ENCODE peak calls at places on chromosomes 3 and 15, in four cellular contexts. X is ovary, V is tibial artery, K is mesendoderm. J is an unnamed sample.

GRCh38 chr3:191026746-191027145 is 164.3 kb upstream of the GMNC start:
- DNase-seq in X (no peak), V (no peak), K (no peak), J (no peak)

GRCh38 chr3:12458901-12459300 is 25.4 kb upstream of the TSEN2 start:
- DNase-seq in X (no peak), V (no peak), K (no peak), J (no peak)

GRCh38 chr3:31819441-31819840 is 161.6 kb downstream of the OSBPL10 start:
- DNase-seq in X (no peak), V (no peak), K (no peak), J (no peak)

GRCh38 chr3:188956839-188957489 is 214.8 kb upstream of the TPRG1 start:
- DNase-seq in X (peak), V (no peak), K (peak), J (peak)

GRCh38 chr15:80179025-80179759 is 26.4 kb downstream of the FAH start:
- DNase-seq in X (no peak), V (no peak), K (no peak), J (peak)

GRCh38 chr15:52183562-52184173 is 7.5 kb downstream of the GNB5 start:
- DNase-seq in X (peak), V (no peak), K (peak), J (peak)

GRCh38 chr15:61099030-61099800 is 129.9 kb downstream of the RORA start:
- DNase-seq in X (no peak), V (no peak), K (no peak), J (peak)

GRCh38 chr3:108175352-108175751 is 46.9 kb downstream of the IFT57 start:
- DNase-seq in X (no peak), V (no peak), K (no peak), J (no peak)

GRCh38 chr3:186427627-186428026 is 65.6 kb upstream of the DGKG start:
- DNase-seq in X (no peak), V (no peak), K (peak), J (peak)

GRCh38 chr3:54891540-54891897 is 36.3 kb downstream of the LRTM1 start:
- DNase-seq in X (peak), V (peak), K (peak), J (peak)

GRCh38 chr3:100040446-100040845 is 73.9 kb downstream of the FILIP1L start:
- DNase-seq in X (peak), V (no peak), K (no peak), J (no peak)

GRCh38 chr3:24963762-24964625 is 464.1 kb upstream of the RARB start:
- DNase-seq in X (no peak), V (no peak), K (peak), J (peak)

GRCh38 chr3:52070724-52071621 is 14.6 kb upstream of the DUSP7 start:
- DNase-seq in X (no peak), V (peak), K (no peak), J (no peak)

GRCh38 chr15:91861223-91861622 is 7.7 kb downstream of the SLCO3A1 start:
- DNase-seq in X (no peak), V (no peak), K (no peak), J (no peak)

GRCh38 chr3:160956785-160957184 is 148.4 kb downstream of the B3GALNT1 start:
- DNase-seq in X (no peak), V (no peak), K (peak), J (peak)

GRCh38 chr3:143343944-143344343 is 224.4 kb downstream of the CHST2 start:
- DNase-seq in X (no peak), V (no peak), K (no peak), J (no peak)

GRCh38 chr3:151047636-151048035 is 37.8 kb upstream of the MED12L start:
- DNase-seq in X (no peak), V (no peak), K (peak), J (peak)

GRCh38 chr3:40129981-40130380 is 179.5 kb upstream of the EIF1B start:
- DNase-seq in X (no peak), V (no peak), K (no peak), J (no peak)

GRCh38 chr3:20924646-20925395 is 738.8 kb upstream of the SGO1 start:
- DNase-seq in X (no peak), V (no peak), K (no peak), J (no peak)

GRCh38 chr15:22912256-22912655 is 67.9 kb downstream of the CYFIP1 start:
- DNase-seq in X (no peak), V (no peak), K (no peak), J (no peak)

GRCh38 chr3:126959144-126959920 is 23.6 kb upstream of the PLXNA1 start:
- DNase-seq in X (no peak), V (peak), K (no peak), J (no peak)

GRCh38 chr3:11155341-11156025 is 1.2 kb downstream of the HRH1 start:
- DNase-seq in X (peak), V (peak), K (peak), J (peak)
- H3K27ac ChIP-seq in X (peak), V (peak), K (no peak), J (no peak)

DNA sequence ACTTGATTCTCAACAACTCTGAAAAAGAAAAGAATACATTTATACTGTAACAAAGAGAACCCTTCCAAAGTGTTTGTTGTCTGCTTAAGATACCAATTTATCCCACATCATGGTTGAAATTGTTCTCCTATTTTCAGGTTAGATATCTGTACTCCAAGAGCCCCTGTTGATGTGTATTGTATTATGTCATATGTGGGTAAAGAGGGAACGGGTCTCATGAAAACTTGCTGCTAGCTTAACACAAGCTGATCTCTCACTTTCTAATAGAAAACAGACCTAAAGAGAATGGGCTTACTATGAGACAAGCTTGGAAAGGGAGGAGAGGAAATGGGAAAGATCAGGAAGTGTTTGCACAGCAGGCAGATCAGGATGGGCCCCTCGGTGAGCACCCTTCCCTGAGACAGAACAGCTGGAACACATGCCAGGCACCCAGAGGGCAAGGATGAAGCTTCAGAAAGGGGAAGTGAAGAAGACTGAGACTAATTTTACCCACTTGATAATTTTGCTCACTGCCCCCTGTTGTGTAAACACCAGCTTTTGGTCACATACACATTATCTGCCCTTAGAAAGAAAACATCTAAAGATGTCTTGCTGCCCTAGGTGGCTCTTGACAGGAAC is 747.9 kb upstream of the CCDC54 start:
- DNase-seq in X (no peak), V (no peak), K (peak), J (no peak)
- H3K27ac ChIP-seq in X (no peak), V (no peak), K (no peak), J (no peak)

GRCh38 chr15:39243396-39243795 is 337.5 kb upstream of the THBS1 start:
- DNase-seq in X (no peak), V (no peak), K (peak), J (no peak)

GRCh38 chr15:39242345-39242744 is 338.5 kb upstream of the THBS1 start:
- DNase-seq in X (no peak), V (no peak), K (no peak), J (no peak)

GRCh38 chr15:39238443-39238842 is 342.4 kb upstream of the THBS1 start:
- DNase-seq in X (no peak), V (no peak), K (no peak), J (no peak)

GRCh38 chr15:39236375-39236774 is 344.5 kb upstream of the THBS1 start:
- DNase-seq in X (no peak), V (no peak), K (peak), J (no peak)

GRCh38 chr15:39239562-39239961 is 341.3 kb upstream of the THBS1 start:
- DNase-seq in X (no peak), V (no peak), K (no peak), J (no peak)
- H3K27ac ChIP-seq in X (no peak), V (no peak), K (no peak), J (no peak)

DNA sequence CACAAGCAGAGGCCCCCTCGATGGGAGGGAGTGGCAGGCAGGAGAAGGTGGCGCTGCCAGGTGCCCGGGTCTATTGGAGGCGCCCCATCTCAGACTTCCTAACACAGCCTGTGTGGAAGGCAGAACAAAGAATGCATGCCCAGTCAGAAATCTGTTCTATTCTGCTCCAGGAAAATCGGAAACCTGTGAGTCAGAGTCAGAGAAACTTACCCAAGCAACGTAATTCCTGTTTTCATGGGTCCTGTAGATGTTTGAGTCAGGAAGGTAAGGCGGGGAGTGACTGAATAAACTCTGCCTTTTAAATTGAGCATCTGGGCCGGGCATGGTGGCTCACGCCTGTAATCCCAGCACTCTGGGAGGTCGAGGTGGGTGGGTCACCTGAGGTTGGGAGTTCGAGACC is 13.7 kb downstream of the MAP6D1 start:
- DNase-seq in X (no peak), V (no peak), K (no peak), J (no peak)
- H3K27ac ChIP-seq in X (no peak), V (no peak), K (no peak), J (no peak)

J was measured in brain microvascular endothelial cell.